ENCODE peak calls at places on chromosomes 3 and 15, in eight cellular contexts. V, H, M, F, S, N, B and J are unnamed samples.

GRCh38 chr15:82093774-82094211 is 48.0 kb upstream of the MEX3B start:
- DNase-seq in V (no peak), H (no peak), M (peak), F (no peak), S (peak), N (no peak), B (no peak), J (no peak)

GRCh38 chr3:136973352-136973751 is 15.6 kb downstream of the IL20RB start:
- DNase-seq in V (no peak), H (no peak), M (no peak), F (no peak), S (no peak), N (no peak), B (no peak), J (no peak)

GRCh38 chr3:14210843-14211594 is 32.4 kb downstream of the LSM3 start:
- DNase-seq in V (no peak), H (no peak), M (peak), F (no peak), S (peak), N (no peak), B (no peak), J (no peak)

GRCh38 chr3:195208631-195209030 is 62.3 kb downstream of the XXYLT1 start:
- DNase-seq in V (no peak), H (no peak), M (no peak), F (no peak), S (no peak), N (peak), B (no peak), J (no peak)

GRCh38 chr3:182364723-182365650 is 428.3 kb upstream of the ATP11B start:
- DNase-seq in V (no peak), H (no peak), M (no peak), F (no peak), S (no peak), N (no peak), B (peak), J (peak)

GRCh38 chr3:112116777-112117186 is 16.3 kb downstream of the GCSAM start:
- DNase-seq in V (peak), H (no peak), M (no peak), F (peak), S (no peak), N (no peak), B (peak), J (no peak)

GRCh38 chr15:70215951-70216350 is 118.2 kb upstream of the TLE3 start:
- DNase-seq in V (no peak), H (no peak), M (no peak), F (no peak), S (no peak), N (no peak), B (no peak), J (no peak)

GRCh38 chr15:81293728-81294500 is 30.0 kb downstream of the STARD5 start:
- DNase-seq in V (no peak), H (no peak), M (no peak), F (peak), S (no peak), N (no peak), B (no peak), J (no peak)

GRCh38 chr3:183108002-183108449 is 8.7 kb upstream of the MCCC1 start:
- DNase-seq in V (no peak), H (no peak), M (peak), F (no peak), S (no peak), N (no peak), B (no peak), J (no peak)

GRCh38 chr3:17850448-17850847 is 108.0 kb upstream of the TBC1D5 start:
- DNase-seq in V (no peak), H (no peak), M (peak), F (no peak), S (no peak), N (no peak), B (no peak), J (no peak)

GRCh38 chr15:40763801-40764765 is at the start of gene GCHFR:
- DNase-seq in V (peak), H (no peak), M (peak), F (peak), S (no peak), N (peak), B (peak), J (peak)

GRCh38 chr15:75597667-75598341 is 18.7 kb upstream of the PTPN9 start:
- DNase-seq in V (no peak), H (no peak), M (peak), F (peak), S (no peak), N (no peak), B (no peak), J (no peak)

GRCh38 chr15:41557673-41558399 is 1.2 kb upstream of the TYRO3 start:
- DNase-seq in V (peak), H (no peak), M (peak), F (peak), S (peak), N (peak), B (peak), J (peak)

GRCh38 chr3:145272684-145273083 is 888.3 kb downstream of the PLOD2 start:
- DNase-seq in V (no peak), H (no peak), M (peak), F (no peak), S (no peak), N (no peak), B (no peak), J (peak)

GRCh38 chr15:93418566-93418965 is 329.6 kb upstream of the RGMA start:
- DNase-seq in V (no peak), H (no peak), M (no peak), F (no peak), S (no peak), N (no peak), B (no peak), J (no peak)

GRCh38 chr15:44137750-44138149 is 57.3 kb downstream of the FRMD5 start:
- DNase-seq in V (no peak), H (no peak), M (peak), F (no peak), S (peak), N (no peak), B (peak), J (no peak)

GRCh38 chr3:40306336-40306735 is 3.2 kb upstream of the EIF1B start:
- DNase-seq in V (no peak), H (no peak), M (no peak), F (no peak), S (no peak), N (no peak), B (no peak), J (no peak)

GRCh38 chr3:155555479-155556065 is 189.3 kb downstream of the PLCH1 start:
- DNase-seq in V (no peak), H (no peak), M (no peak), F (no peak), S (no peak), N (no peak), B (no peak), J (no peak)

GRCh38 chr15:99125061-99125990 is 20.4 kb downstream of the SYNM start:
- DNase-seq in V (no peak), H (no peak), M (no peak), F (no peak), S (no peak), N (no peak), B (no peak), J (no peak)

GRCh38 chr3:76582098-76582497 is 457.8 kb upstream of the ROBO2 start:
- DNase-seq in V (no peak), H (no peak), M (no peak), F (no peak), S (no peak), N (no peak), B (no peak), J (no peak)

GRCh38 chr15:90762109-90762508 is 45.0 kb downstream of the BLM start:
- DNase-seq in V (no peak), H (no peak), M (peak), F (no peak), S (no peak), N (peak), B (no peak), J (peak)

GRCh38 chr3:180223268-180223667 is 186.5 kb upstream of the PEX5L start:
- DNase-seq in V (no peak), H (no peak), M (no peak), F (peak), S (no peak), N (no peak), B (no peak), J (no peak)

GRCh38 chr15:78224024-78224413 is 10.3 kb downstream of the ACSBG1 start:
- DNase-seq in V (no peak), H (no peak), M (peak), F (no peak), S (no peak), N (no peak), B (no peak), J (no peak)

GRCh38 chr15:31373096-31373865 is 46.6 kb downstream of the KLF13 start:
- DNase-seq in V (no peak), H (no peak), M (no peak), F (no peak), S (no peak), N (no peak), B (no peak), J (no peak)

GRCh38 chr3:172530566-172530965 is 7.3 kb upstream of the TNFSF10 start:
- DNase-seq in V (no peak), H (no peak), M (peak), F (no peak), S (no peak), N (no peak), B (no peak), J (no peak)

GRCh38 chr3:129576514-129577345 is 29.7 kb downstream of the PLXND1 start:
- DNase-seq in V (no peak), H (no peak), M (no peak), F (peak), S (no peak), N (no peak), B (peak), J (no peak)

GRCh38 chr3:127204841-127205582 is 12.1 kb downstream of the PRR23E start:
- DNase-seq in V (no peak), H (no peak), M (no peak), F (no peak), S (no peak), N (no peak), B (no peak), J (no peak)

GRCh38 chr3:135641771-135642170 is 323.8 kb upstream of the PPP2R3A start:
- DNase-seq in V (no peak), H (no peak), M (no peak), F (no peak), S (no peak), N (no peak), B (no peak), J (no peak)

GRCh38 chr15:41575282-41575681 is 16.3 kb downstream of the TYRO3 start:
- DNase-seq in V (no peak), H (no peak), M (no peak), F (no peak), S (no peak), N (no peak), B (no peak), J (no peak)

GRCh38 chr3:14480207-14481017 is 59.7 kb downstream of the GRIP2 start:
- DNase-seq in V (no peak), H (no peak), M (peak), F (no peak), S (peak), N (peak), B (no peak), J (no peak)

GRCh38 chr15:52448010-52448890 is 80.4 kb downstream of the MYO5A start:
- DNase-seq in V (no peak), H (no peak), M (no peak), F (no peak), S (no peak), N (no peak), B (no peak), J (no peak)

GRCh38 chr3:193573403-193573802 is 18.7 kb upstream of the ATP13A4 start:
- DNase-seq in V (no peak), H (no peak), M (no peak), F (no peak), S (peak), N (no peak), B (no peak), J (no peak)

GRCh38 chr3:43870110-43870509 is 179.4 kb downstream of the ABHD5 start:
- DNase-seq in V (no peak), H (no peak), M (peak), F (no peak), S (peak), N (no peak), B (no peak), J (no peak)